ENCODE peak calls at places on chromosomes 12 and 14, in nine cellular contexts. M is GM23248, R is PC-3, B is HCT116, X is MM.1S, J is neural progenitor cell, C is GM23338, L is OCI-LY7, I is SK-N-SH. P is an unnamed sample.

GRCh38 chr14:74324945-74325361 is 22.2 kb upstream of the ABCD4 start:
- DNase-seq in M (peak), R (peak), B (no peak), X (peak), J (peak), C (peak), L (peak), I (peak), P (peak)

GRCh38 chr12:49293056-49293956 is 1.6 kb upstream of the PRPH start:
- DNase-seq in M (no peak), R (no peak), B (no peak), X (no peak), J (peak), C (peak), L (no peak), I (peak), P (no peak)

GRCh38 chr14:70716483-70716882 is 74.8 kb downstream of the TTC9 start:
- DNase-seq in M (no peak), R (no peak), B (no peak), X (no peak), J (no peak), C (no peak), L (no peak), I (no peak), P (no peak)

GRCh38 chr14:39395555-39396254 is 36.5 kb downstream of the FBXO33 start:
- DNase-seq in M (peak), R (peak), B (no peak), X (no peak), J (no peak), C (no peak), L (no peak), I (no peak), P (no peak)

GRCh38 chr14:99274346-99275221 is 2.6 kb upstream of the BCL11B start:
- DNase-seq in M (peak), R (peak), B (peak), X (peak), J (peak), C (peak), L (no peak), I (peak), P (peak)

GRCh38 chr14:88975926-88976325 is 151.5 kb downstream of the TTC8 start:
- DNase-seq in M (no peak), R (no peak), B (no peak), X (no peak), J (no peak), C (peak), L (no peak), I (no peak), P (no peak)

GRCh38 chr14:99938376-99938775 is 126.8 kb upstream of the EVL start:
- DNase-seq in M (no peak), R (no peak), B (no peak), X (no peak), J (no peak), C (peak), L (no peak), I (no peak), P (no peak)

GRCh38 chr14:100618763-100619320 is 31.6 kb upstream of the BEGAIN start:
- DNase-seq in M (no peak), R (no peak), B (no peak), X (no peak), J (no peak), C (no peak), L (no peak), I (peak), P (no peak)

GRCh38 chr14:88468396-88468795 is 82.9 kb downstream of the SPATA7 start:
- DNase-seq in M (peak), R (peak), B (no peak), X (no peak), J (no peak), C (no peak), L (no peak), I (no peak), P (no peak)

GRCh38 chr12:105401198-105401597 is 70.7 kb downstream of the C12orf75 start:
- DNase-seq in M (no peak), R (peak), B (no peak), X (no peak), J (no peak), C (no peak), L (no peak), I (no peak), P (no peak)

GRCh38 chr12:127516467-127516866 is 750.5 kb upstream of the TMEM132C start:
- DNase-seq in M (peak), R (peak), B (no peak), X (no peak), J (no peak), C (no peak), L (no peak), I (no peak), P (no peak)

GRCh38 chr12:94805749-94806148 is 155.4 kb upstream of the TMCC3 start:
- DNase-seq in M (peak), R (no peak), B (no peak), X (no peak), J (peak), C (no peak), L (peak), I (no peak), P (peak)

GRCh38 chr14:105091335-105092123 is 26.3 kb upstream of the GPR132 start:
- DNase-seq in M (peak), R (peak), B (peak), X (no peak), J (no peak), C (no peak), L (no peak), I (no peak), P (peak)

GRCh38 chr12:120265483-120266179 is at the start of gene PXN:
- DNase-seq in M (peak), R (peak), B (peak), X (peak), J (peak), C (peak), L (peak), I (peak), P (peak)

GRCh38 chr12:12872934-12873275 is 18.5 kb upstream of the GPRC5A start:
- DNase-seq in M (peak), R (peak), B (peak), X (no peak), J (no peak), C (no peak), L (no peak), I (no peak), P (no peak)

GRCh38 chr14:76613616-76614015 is 147.7 kb upstream of the VASH1 start:
- DNase-seq in M (no peak), R (no peak), B (no peak), X (no peak), J (no peak), C (no peak), L (no peak), I (no peak), P (no peak)

GRCh38 chr14:85447883-85448282 is 82.1 kb upstream of the FLRT2 start:
- DNase-seq in M (no peak), R (no peak), B (no peak), X (no peak), J (no peak), C (peak), L (no peak), I (no peak), P (no peak)

GRCh38 chr14:24147761-24148428 is 597 bp downstream of the RNF31 start:
- DNase-seq in M (peak), R (no peak), B (no peak), X (no peak), J (no peak), C (no peak), L (no peak), I (no peak), P (no peak)

GRCh38 chr14:105026033-105026785 is 5.3 kb upstream of the CDCA4 start:
- DNase-seq in M (peak), R (peak), B (no peak), X (no peak), J (no peak), C (no peak), L (no peak), I (no peak), P (no peak)

GRCh38 chr12:57171668-57172067 is 24.2 kb upstream of the LRP1-AS start:
- DNase-seq in M (peak), R (no peak), B (no peak), X (no peak), J (no peak), C (no peak), L (no peak), I (no peak), P (peak)

GRCh38 chr12:57238854-57239554 is 9.5 kb downstream of the SHMT2 start:
- DNase-seq in M (peak), R (peak), B (peak), X (peak), J (peak), C (peak), L (peak), I (peak), P (peak)

GRCh38 chr14:67746927-67747326 is 45.2 kb downstream of the RDH12 start:
- DNase-seq in M (no peak), R (no peak), B (no peak), X (no peak), J (no peak), C (no peak), L (no peak), I (no peak), P (no peak)

GRCh38 chr12:88665051-88665450 is 84.8 kb upstream of the KITLG start:
- DNase-seq in M (peak), R (peak), B (no peak), X (no peak), J (no peak), C (no peak), L (no peak), I (no peak), P (no peak)

GRCh38 chr12:69151254-69151751 is 88.1 kb upstream of the CPSF6 start:
- DNase-seq in M (no peak), R (no peak), B (no peak), X (no peak), J (no peak), C (no peak), L (no peak), I (no peak), P (peak)

GRCh38 chr12:131751335-131751734 is 40.4 kb downstream of the SFSWAP start:
- DNase-seq in M (no peak), R (no peak), B (no peak), X (no peak), J (no peak), C (no peak), L (no peak), I (peak), P (no peak)

GRCh38 chr12:28294300-28294699 is 104.0 kb downstream of the CCDC91 start:
- DNase-seq in M (no peak), R (no peak), B (no peak), X (no peak), J (no peak), C (peak), L (peak), I (no peak), P (no peak)

GRCh38 chr14:69263364-69263763 is 3.4 kb downstream of the GALNT16 start:
- DNase-seq in M (peak), R (peak), B (no peak), X (no peak), J (no peak), C (no peak), L (no peak), I (peak), P (no peak)

GRCh38 chr14:34692898-34693227 is 21.5 kb downstream of the CFL2 start:
- DNase-seq in M (no peak), R (no peak), B (no peak), X (no peak), J (no peak), C (no peak), L (no peak), I (no peak), P (no peak)

GRCh38 chr12:49160415-49160814 is 28.5 kb downstream of the TUBA1A start:
- DNase-seq in M (no peak), R (no peak), B (no peak), X (no peak), J (no peak), C (no peak), L (peak), I (no peak), P (no peak)

GRCh38 chr12:93571854-93572711 is at the start of gene SOCS2:
- DNase-seq in M (peak), R (peak), B (no peak), X (peak), J (peak), C (peak), L (no peak), I (peak), P (peak)

GRCh38 chr12:48980953-48981756 is 3.0 kb downstream of the WNT1 start:
- DNase-seq in M (peak), R (no peak), B (no peak), X (no peak), J (peak), C (peak), L (no peak), I (peak), P (no peak)

GRCh38 chr12:117506333-117506732 is 144.9 kb upstream of the NOS1 start:
- DNase-seq in M (no peak), R (no peak), B (no peak), X (no peak), J (no peak), C (no peak), L (no peak), I (no peak), P (no peak)
- TF ChIP-seq EZH2phosphoT487 in M (no peak), R (no peak), B (no peak), X (no peak), J (no peak), C (no peak), L (no peak), I (no peak), P (no peak)

DNA sequence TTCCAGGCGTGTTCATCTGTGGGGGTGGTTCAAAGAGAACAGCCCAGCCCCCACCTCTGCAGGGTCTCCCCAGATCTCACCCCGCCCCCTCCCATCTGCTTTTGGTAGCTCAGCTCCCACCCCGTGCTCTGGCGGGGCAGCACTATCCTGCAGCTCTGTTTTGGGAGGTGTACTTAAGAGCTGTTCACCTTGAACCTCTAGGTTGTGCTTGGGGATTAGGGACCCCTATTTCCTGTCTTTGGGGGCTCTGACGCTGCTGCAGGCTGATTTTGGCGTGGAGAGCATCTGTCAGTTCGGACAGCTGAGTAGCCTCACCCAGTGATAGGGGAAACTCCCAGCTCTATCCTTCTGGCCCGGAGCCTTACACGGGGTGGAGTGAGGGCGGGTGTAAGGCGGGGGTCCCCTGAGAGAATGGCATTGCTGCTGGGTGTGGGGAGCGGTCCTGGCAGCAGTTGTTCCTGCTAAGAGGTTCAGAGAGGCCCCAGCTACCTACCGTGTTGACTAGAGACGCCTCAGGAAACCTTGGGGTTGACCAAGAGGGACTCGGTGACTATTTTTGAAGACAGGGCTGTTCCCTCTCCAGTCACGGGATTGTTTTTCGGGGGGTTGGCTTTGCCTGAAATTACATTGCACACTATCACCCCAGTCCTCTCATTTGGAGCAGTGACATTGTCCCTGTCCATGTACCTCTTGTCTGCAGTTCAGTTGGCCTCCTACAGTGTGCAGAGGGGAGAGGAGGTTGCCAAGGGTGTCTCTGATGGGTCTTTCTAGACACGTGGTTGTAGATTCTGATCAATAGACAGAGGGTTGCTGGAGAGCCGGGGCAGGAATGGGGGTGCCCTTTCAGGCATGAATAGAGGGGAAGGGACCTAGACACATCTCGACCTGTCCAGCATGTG is 954 bp downstream of the TMEM120B start:
- DNase-seq in M (peak), R (peak), B (no peak), X (no peak), J (no peak), C (peak), L (no peak), I (no peak), P (peak)
- TF ChIP-seq EZH2phosphoT487 in M (no peak), R (no peak), B (no peak), X (no peak), J (no peak), C (no peak), L (no peak), I (no peak), P (no peak)

GRCh38 chr12:121288941-121289340 is 7.6 kb downstream of the CAMKK2 start:
- DNase-seq in M (no peak), R (no peak), B (no peak), X (no peak), J (no peak), C (no peak), L (no peak), I (no peak), P (no peak)

GRCh38 chr12:121289962-121290361 is 6.5 kb downstream of the CAMKK2 start:
- DNase-seq in M (no peak), R (no peak), B (no peak), X (no peak), J (no peak), C (no peak), L (no peak), I (no peak), P (no peak)

GRCh38 chr12:121290410-121290809 is 6.1 kb downstream of the CAMKK2 start:
- DNase-seq in M (no peak), R (no peak), B (no peak), X (no peak), J (no peak), C (no peak), L (no peak), I (no peak), P (no peak)

GRCh38 chr12:121287267-121287954 is 9.1 kb downstream of the CAMKK2 start:
- DNase-seq in M (peak), R (no peak), B (no peak), X (no peak), J (no peak), C (no peak), L (no peak), I (no peak), P (no peak)

GRCh38 chr12:121288158-121288848 is 8.2 kb downstream of the CAMKK2 start:
- DNase-seq in M (no peak), R (no peak), B (no peak), X (no peak), J (no peak), C (no peak), L (no peak), I (no peak), P (no peak)
- TF ChIP-seq EZH2phosphoT487 in M (no peak), R (no peak), B (no peak), X (no peak), J (no peak), C (no peak), L (no peak), I (no peak), P (no peak)

DNA sequence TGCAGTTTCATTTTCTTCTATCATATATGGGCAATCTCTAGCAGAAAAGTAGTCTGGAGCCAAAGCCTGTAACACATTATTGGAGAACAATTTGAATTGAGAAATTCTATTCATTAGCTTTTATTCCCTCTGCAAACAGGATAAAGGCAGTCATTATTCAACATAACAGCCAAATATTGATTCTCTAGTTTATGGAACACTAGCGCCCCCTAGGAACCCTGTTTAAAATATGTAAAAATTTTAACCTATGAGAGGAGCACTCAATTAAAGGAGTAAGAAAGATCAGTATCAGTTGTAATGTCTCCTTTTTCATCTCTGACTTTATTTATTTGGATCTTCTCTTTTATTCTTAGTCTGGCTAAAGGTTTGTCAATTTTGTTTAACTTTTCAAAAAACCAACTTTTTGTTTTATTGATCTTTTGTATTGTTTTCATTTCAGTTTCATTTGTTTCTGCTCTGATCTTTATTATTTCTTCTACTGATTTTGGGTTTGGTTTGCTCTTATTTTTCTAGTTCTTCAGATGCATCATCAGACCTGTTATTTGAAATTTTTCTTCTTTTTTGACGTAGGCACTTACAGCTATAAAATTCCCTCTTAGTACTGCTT is 4.8 kb upstream of the LMNTD1 start:
- DNase-seq in M (peak), R (peak), B (peak), X (peak), J (peak), C (peak), L (peak), I (peak), P (peak)
- TF ChIP-seq EZH2phosphoT487 in M (no peak), R (no peak), B (no peak), X (no peak), J (no peak), C (no peak), L (no peak), I (no peak), P (no peak)

DNA sequence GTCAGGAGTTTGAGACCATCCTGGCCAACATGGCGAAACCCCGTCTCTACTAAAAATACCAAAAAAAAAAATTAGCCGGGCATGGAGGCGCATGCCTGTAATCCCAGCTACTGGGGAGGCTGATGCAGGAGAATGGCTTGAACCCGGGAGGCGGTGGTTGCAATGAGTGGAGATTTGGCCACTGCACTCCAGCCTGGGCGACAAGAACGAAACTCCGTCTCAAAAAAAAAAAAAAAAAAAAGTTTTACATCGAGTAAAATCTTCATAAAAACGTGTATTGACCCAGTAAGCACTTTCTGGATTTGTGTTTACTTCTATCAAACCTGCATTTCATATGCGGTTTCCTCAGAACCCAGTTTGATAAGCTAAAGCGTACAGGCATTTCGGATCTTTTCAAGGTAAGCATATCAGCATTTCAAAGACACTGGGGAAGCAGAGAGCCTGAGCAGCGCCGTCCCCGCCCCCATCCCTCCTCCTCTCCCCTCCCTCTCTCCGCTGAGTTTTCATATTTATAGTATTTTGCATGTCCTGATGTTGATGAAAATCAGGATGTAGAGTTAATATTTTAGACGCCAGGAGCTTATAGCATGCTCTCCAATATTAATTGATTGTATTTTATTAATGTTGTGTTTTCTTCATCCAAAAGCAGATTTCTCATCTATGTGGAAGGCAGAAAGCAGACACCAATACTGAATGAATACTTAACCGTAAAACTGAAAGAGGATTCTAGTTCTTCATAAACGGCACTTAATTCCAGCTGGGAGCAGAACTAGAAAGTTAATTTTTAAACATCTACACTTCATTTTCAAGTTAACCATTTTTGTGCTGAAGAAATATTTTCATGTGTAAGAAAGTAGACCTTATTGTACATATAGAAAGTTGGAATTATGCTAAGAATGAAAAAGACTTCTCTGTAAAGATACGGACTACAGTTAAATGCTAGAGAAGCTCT is 9.2 kb upstream of the HIP1R start:
- DNase-seq in M (peak), R (peak), B (no peak), X (no peak), J (peak), C (peak), L (no peak), I (peak), P (peak)
- TF ChIP-seq EZH2phosphoT487 in M (no peak), R (no peak), B (no peak), X (no peak), J (no peak), C (no peak), L (no peak), I (no peak), P (no peak)